ENCODE peak calls at places on chromosomes 13 and 19, in ten cellular contexts. One of them, this sample, is unnamed.

GRCh38 chr19:49859838-49860715 is 7.3 kb downstream of the PNKP start:
- DNase-seq in BJ: no peak
- DNase-seq in osteocyte: no peak
- DNase-seq in psoas muscle: peak; percentile 56
- DNase-seq in AG09319: no peak
- DNase-seq in kidney epithelial cell: no peak
- DNase-seq in left ventricle myocardium inferior: no peak
- DNase-seq in fibroblast of the aortic adventitia: no peak
- DNase-seq in HFFc6: no peak
- DNase-seq in endothelial cell: no peak
- DNase-seq in this sample: no peak

GRCh38 chr19:43624933-43625332 is 5.5 kb upstream of the ZNF428 start:
- DNase-seq in BJ: no peak
- DNase-seq in osteocyte: no peak
- DNase-seq in psoas muscle: peak; percentile 68
- DNase-seq in AG09319: no peak
- DNase-seq in kidney epithelial cell: no peak
- DNase-seq in left ventricle myocardium inferior: peak; percentile 36
- DNase-seq in fibroblast of the aortic adventitia: no peak
- DNase-seq in HFFc6: no peak
- DNase-seq in endothelial cell: peak; percentile 88
- DNase-seq in this sample: peak; percentile 74

GRCh38 chr19:56252699-56253422 is 19.7 kb upstream of the EDDM13 start:
- DNase-seq in BJ: no peak
- DNase-seq in osteocyte: peak; percentile 90
- DNase-seq in psoas muscle: peak; percentile 74
- DNase-seq in AG09319: peak; percentile 22
- DNase-seq in kidney epithelial cell: peak; percentile 21
- DNase-seq in left ventricle myocardium inferior: peak; percentile 69
- DNase-seq in fibroblast of the aortic adventitia: peak; percentile 66
- DNase-seq in HFFc6: peak; percentile 59
- DNase-seq in endothelial cell: peak; percentile 94
- DNase-seq in this sample: peak; percentile 82

GRCh38 chr19:55640577-55641375 is at the start of gene ZNF580:
- DNase-seq in BJ: no peak
- DNase-seq in osteocyte: peak; percentile 92
- DNase-seq in psoas muscle: peak; percentile 86
- DNase-seq in AG09319: peak; percentile 38
- DNase-seq in kidney epithelial cell: no peak
- DNase-seq in left ventricle myocardium inferior: peak; percentile 71
- DNase-seq in fibroblast of the aortic adventitia: peak; percentile 71
- DNase-seq in HFFc6: peak; percentile 80
- DNase-seq in endothelial cell: peak; percentile 49
- DNase-seq in this sample: peak; percentile 86

GRCh38 chr13:49071341-49071937 is 95.7 kb downstream of the FNDC3A start:
- DNase-seq in BJ: no peak
- DNase-seq in osteocyte: no peak
- DNase-seq in psoas muscle: no peak
- DNase-seq in AG09319: no peak
- DNase-seq in kidney epithelial cell: no peak
- DNase-seq in left ventricle myocardium inferior: no peak
- DNase-seq in fibroblast of the aortic adventitia: no peak
- DNase-seq in HFFc6: peak; percentile 70
- DNase-seq in endothelial cell: no peak
- DNase-seq in this sample: no peak

GRCh38 chr13:51832471-51833152 is 12.4 kb downstream of the TMEM272 start:
- DNase-seq in BJ: no peak
- DNase-seq in osteocyte: peak; percentile 40
- DNase-seq in psoas muscle: no peak
- DNase-seq in AG09319: no peak
- DNase-seq in kidney epithelial cell: no peak
- DNase-seq in left ventricle myocardium inferior: no peak
- DNase-seq in fibroblast of the aortic adventitia: peak; percentile 52
- DNase-seq in HFFc6: peak; percentile 5
- DNase-seq in endothelial cell: no peak
- DNase-seq in this sample: no peak

GRCh38 chr13:40971321-40971720 is 47.8 kb downstream of the ELF1 start:
- DNase-seq in BJ: no peak
- DNase-seq in osteocyte: no peak
- DNase-seq in psoas muscle: no peak
- DNase-seq in AG09319: no peak
- DNase-seq in kidney epithelial cell: no peak
- DNase-seq in left ventricle myocardium inferior: no peak
- DNase-seq in fibroblast of the aortic adventitia: peak; percentile 16
- DNase-seq in HFFc6: no peak
- DNase-seq in endothelial cell: no peak
- DNase-seq in this sample: no peak

GRCh38 chr13:47119568-47120080 is 222.8 kb upstream of the HTR2A start:
- DNase-seq in BJ: no peak
- DNase-seq in osteocyte: no peak
- DNase-seq in psoas muscle: no peak
- DNase-seq in AG09319: no peak
- DNase-seq in kidney epithelial cell: no peak
- DNase-seq in left ventricle myocardium inferior: no peak
- DNase-seq in fibroblast of the aortic adventitia: no peak
- DNase-seq in HFFc6: peak; percentile 2
- DNase-seq in endothelial cell: no peak
- DNase-seq in this sample: no peak

GRCh38 chr19:17113127-17113785 is 37.7 kb downstream of the MYO9B start:
- DNase-seq in BJ: no peak
- DNase-seq in osteocyte: no peak
- DNase-seq in psoas muscle: peak; percentile 56
- DNase-seq in AG09319: no peak
- DNase-seq in kidney epithelial cell: no peak
- DNase-seq in left ventricle myocardium inferior: no peak
- DNase-seq in fibroblast of the aortic adventitia: no peak
- DNase-seq in HFFc6: no peak
- DNase-seq in endothelial cell: no peak
- DNase-seq in this sample: no peak

GRCh38 chr19:13665125-13665903 is 99.0 kb upstream of the MRI1 start:
- DNase-seq in BJ: no peak
- DNase-seq in osteocyte: no peak
- DNase-seq in psoas muscle: no peak
- DNase-seq in AG09319: no peak
- DNase-seq in kidney epithelial cell: no peak
- DNase-seq in left ventricle myocardium inferior: no peak
- DNase-seq in fibroblast of the aortic adventitia: no peak
- DNase-seq in HFFc6: no peak
- DNase-seq in endothelial cell: no peak
- DNase-seq in this sample: no peak

GRCh38 chr13:74017301-74018092 is 116.7 kb downstream of the KLF12 start:
- DNase-seq in BJ: no peak
- DNase-seq in osteocyte: no peak
- DNase-seq in psoas muscle: no peak
- DNase-seq in AG09319: no peak
- DNase-seq in kidney epithelial cell: no peak
- DNase-seq in left ventricle myocardium inferior: no peak
- DNase-seq in fibroblast of the aortic adventitia: no peak
- DNase-seq in HFFc6: no peak
- DNase-seq in endothelial cell: no peak
- DNase-seq in this sample: no peak

GRCh38 chr19:29098863-29099481 is 114.0 kb downstream of the UQCRFS1 start:
- DNase-seq in BJ: peak; percentile 70
- DNase-seq in osteocyte: no peak
- DNase-seq in psoas muscle: peak; percentile 88
- DNase-seq in AG09319: peak; percentile 83
- DNase-seq in kidney epithelial cell: peak; percentile 79
- DNase-seq in left ventricle myocardium inferior: peak; percentile 57
- DNase-seq in fibroblast of the aortic adventitia: peak; percentile 97
- DNase-seq in HFFc6: peak; percentile 84
- DNase-seq in endothelial cell: no peak
- DNase-seq in this sample: no peak

GRCh38 chr19:50933640-50934039 is 19.2 kb downstream of the KLK5 start:
- DNase-seq in BJ: no peak
- DNase-seq in osteocyte: no peak
- DNase-seq in psoas muscle: no peak
- DNase-seq in AG09319: no peak
- DNase-seq in kidney epithelial cell: no peak
- DNase-seq in left ventricle myocardium inferior: no peak
- DNase-seq in fibroblast of the aortic adventitia: peak; percentile 43
- DNase-seq in HFFc6: peak; percentile 8
- DNase-seq in endothelial cell: no peak
- DNase-seq in this sample: no peak

GRCh38 chr19:54138777-54139256 is 1.3 kb downstream of the CNOT3 start:
- DNase-seq in BJ: no peak
- DNase-seq in osteocyte: no peak
- DNase-seq in psoas muscle: no peak
- DNase-seq in AG09319: no peak
- DNase-seq in kidney epithelial cell: no peak
- DNase-seq in left ventricle myocardium inferior: no peak
- DNase-seq in fibroblast of the aortic adventitia: no peak
- DNase-seq in HFFc6: no peak
- DNase-seq in endothelial cell: no peak
- DNase-seq in this sample: no peak

GRCh38 chr19:37361994-37362393 is 8.9 kb upstream of the ZNF527 start:
- DNase-seq in BJ: peak; percentile 5
- DNase-seq in osteocyte: no peak
- DNase-seq in psoas muscle: no peak
- DNase-seq in AG09319: no peak
- DNase-seq in kidney epithelial cell: no peak
- DNase-seq in left ventricle myocardium inferior: no peak
- DNase-seq in fibroblast of the aortic adventitia: no peak
- DNase-seq in HFFc6: peak; percentile 4
- DNase-seq in endothelial cell: no peak
- DNase-seq in this sample: no peak

GRCh38 chr19:37362733-37363132 is 8.2 kb upstream of the ZNF527 start:
- DNase-seq in BJ: no peak
- DNase-seq in osteocyte: no peak
- DNase-seq in psoas muscle: no peak
- DNase-seq in AG09319: no peak
- DNase-seq in kidney epithelial cell: no peak
- DNase-seq in left ventricle myocardium inferior: no peak
- DNase-seq in fibroblast of the aortic adventitia: no peak
- DNase-seq in HFFc6: no peak
- DNase-seq in endothelial cell: no peak
- DNase-seq in this sample: no peak
- TF ChIP-seq CTCF in BJ: no peak
- TF ChIP-seq CTCF in osteocyte: no peak
- TF ChIP-seq CTCF in psoas muscle: no peak
- TF ChIP-seq CTCF in AG09319: no peak
- TF ChIP-seq CTCF in kidney epithelial cell: no peak
- TF ChIP-seq CTCF in left ventricle myocardium inferior: peak; percentile 16
- TF ChIP-seq CTCF in fibroblast of the aortic adventitia: no peak
- TF ChIP-seq CTCF in HFFc6: peak; percentile 51
- TF ChIP-seq CTCF in endothelial cell: no peak
- TF ChIP-seq CTCF in this sample: no peak

GRCh38 chr13:30307194-30307965 is at the start of gene KATNAL1:
- DNase-seq in BJ: no peak
- DNase-seq in osteocyte: peak; percentile 89
- DNase-seq in psoas muscle: peak; percentile 92
- DNase-seq in AG09319: peak; percentile 25
- DNase-seq in kidney epithelial cell: no peak
- DNase-seq in left ventricle myocardium inferior: peak; percentile 85
- DNase-seq in fibroblast of the aortic adventitia: peak; percentile 56
- DNase-seq in HFFc6: peak; percentile 64
- DNase-seq in endothelial cell: peak; percentile 62
- DNase-seq in this sample: peak; percentile 82
- TF ChIP-seq CTCF in BJ: no peak
- TF ChIP-seq CTCF in osteocyte: no peak
- TF ChIP-seq CTCF in psoas muscle: no peak
- TF ChIP-seq CTCF in AG09319: no peak
- TF ChIP-seq CTCF in kidney epithelial cell: no peak
- TF ChIP-seq CTCF in left ventricle myocardium inferior: no peak
- TF ChIP-seq CTCF in fibroblast of the aortic adventitia: no peak
- TF ChIP-seq CTCF in HFFc6: no peak
- TF ChIP-seq CTCF in endothelial cell: no peak
- TF ChIP-seq CTCF in this sample: no peak

GRCh38 chr19:23402388-23402787 is 7.1 kb upstream of the ZNF91 start:
- DNase-seq in BJ: no peak
- DNase-seq in osteocyte: no peak
- DNase-seq in psoas muscle: no peak
- DNase-seq in AG09319: no peak
- DNase-seq in kidney epithelial cell: no peak
- DNase-seq in left ventricle myocardium inferior: no peak
- DNase-seq in fibroblast of the aortic adventitia: no peak
- DNase-seq in HFFc6: no peak
- DNase-seq in endothelial cell: no peak
- DNase-seq in this sample: no peak

GRCh38 chr19:23404676-23405075 is 9.4 kb upstream of the ZNF91 start:
- DNase-seq in BJ: no peak
- DNase-seq in osteocyte: no peak
- DNase-seq in psoas muscle: no peak
- DNase-seq in AG09319: no peak
- DNase-seq in kidney epithelial cell: no peak
- DNase-seq in left ventricle myocardium inferior: no peak
- DNase-seq in fibroblast of the aortic adventitia: no peak
- DNase-seq in HFFc6: no peak
- DNase-seq in endothelial cell: no peak
- DNase-seq in this sample: no peak

GRCh38 chr19:23401086-23401485 is 5.8 kb upstream of the ZNF91 start:
- DNase-seq in BJ: no peak
- DNase-seq in osteocyte: no peak
- DNase-seq in psoas muscle: no peak
- DNase-seq in AG09319: no peak
- DNase-seq in kidney epithelial cell: no peak
- DNase-seq in left ventricle myocardium inferior: no peak
- DNase-seq in fibroblast of the aortic adventitia: no peak
- DNase-seq in HFFc6: no peak
- DNase-seq in endothelial cell: no peak
- DNase-seq in this sample: no peak

GRCh38 chr19:23403024-23403423 is 7.8 kb upstream of the ZNF91 start:
- DNase-seq in BJ: no peak
- DNase-seq in osteocyte: no peak
- DNase-seq in psoas muscle: no peak
- DNase-seq in AG09319: no peak
- DNase-seq in kidney epithelial cell: no peak
- DNase-seq in left ventricle myocardium inferior: no peak
- DNase-seq in fibroblast of the aortic adventitia: no peak
- DNase-seq in HFFc6: no peak
- DNase-seq in endothelial cell: no peak
- DNase-seq in this sample: no peak

GRCh38 chr19:23403581-23404324 is 8.5 kb upstream of the ZNF91 start:
- DNase-seq in BJ: no peak
- DNase-seq in osteocyte: no peak
- DNase-seq in psoas muscle: no peak
- DNase-seq in AG09319: no peak
- DNase-seq in kidney epithelial cell: no peak
- DNase-seq in left ventricle myocardium inferior: no peak
- DNase-seq in fibroblast of the aortic adventitia: no peak
- DNase-seq in HFFc6: no peak
- DNase-seq in endothelial cell: no peak
- DNase-seq in this sample: peak; percentile 41
- TF ChIP-seq CTCF in BJ: no peak
- TF ChIP-seq CTCF in osteocyte: no peak
- TF ChIP-seq CTCF in psoas muscle: no peak
- TF ChIP-seq CTCF in AG09319: no peak
- TF ChIP-seq CTCF in kidney epithelial cell: no peak
- TF ChIP-seq CTCF in left ventricle myocardium inferior: no peak
- TF ChIP-seq CTCF in fibroblast of the aortic adventitia: no peak
- TF ChIP-seq CTCF in HFFc6: peak; percentile 42
- TF ChIP-seq CTCF in endothelial cell: no peak
- TF ChIP-seq CTCF in this sample: peak; percentile 45

DNA sequence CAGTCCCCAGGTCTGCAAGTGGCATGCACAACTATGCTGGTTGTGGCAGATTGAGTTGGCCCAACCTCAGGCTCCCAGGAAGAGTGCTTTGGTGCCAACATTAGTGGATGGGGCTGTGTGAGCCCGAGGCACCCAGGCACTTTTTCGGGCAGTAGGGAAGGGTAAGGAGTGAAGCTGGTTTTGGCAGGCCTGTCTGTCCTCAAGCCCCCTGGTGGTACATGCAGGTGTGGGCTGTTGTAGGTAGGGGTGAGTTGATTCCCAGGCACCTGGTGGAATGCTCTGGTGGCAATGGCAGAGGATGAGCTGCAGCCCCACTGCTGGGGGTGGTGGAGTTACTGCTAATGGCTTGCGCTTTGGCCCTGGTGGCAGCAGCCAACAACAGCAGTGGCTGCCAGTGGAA is 723.7 kb upstream of the SLITRK1 start:
- DNase-seq in BJ: no peak
- DNase-seq in osteocyte: no peak
- DNase-seq in psoas muscle: no peak
- DNase-seq in AG09319: no peak
- DNase-seq in kidney epithelial cell: no peak
- DNase-seq in left ventricle myocardium inferior: no peak
- DNase-seq in fibroblast of the aortic adventitia: no peak
- DNase-seq in HFFc6: no peak
- DNase-seq in endothelial cell: no peak
- DNase-seq in this sample: peak; percentile 25
- TF ChIP-seq CTCF in BJ: no peak
- TF ChIP-seq CTCF in osteocyte: no peak
- TF ChIP-seq CTCF in psoas muscle: no peak
- TF ChIP-seq CTCF in AG09319: no peak
- TF ChIP-seq CTCF in kidney epithelial cell: no peak
- TF ChIP-seq CTCF in left ventricle myocardium inferior: no peak
- TF ChIP-seq CTCF in fibroblast of the aortic adventitia: no peak
- TF ChIP-seq CTCF in HFFc6: peak; percentile 61
- TF ChIP-seq CTCF in endothelial cell: peak; percentile 23
- TF ChIP-seq CTCF in this sample: no peak

This sample was measured in pancreas.